ENCODE peak calls at places on chromosomes 1 and 21, in five cellular contexts. G is NT2/D1, L is HepG2, Q is GM12878, Z is H1. F is an unnamed sample.

GRCh38 chr1:202015677-202015952 is 5.2 kb downstream of the ELF3 start:
- DNase-seq in G (no peak), L (no peak), Q (no peak), Z (no peak), F (no peak)

GRCh38 chr21:35139382-35139715 is 90.2 kb upstream of the RUNX1 start:
- DNase-seq in G (no peak), L (no peak), Q (no peak), Z (no peak), F (no peak)

GRCh38 chr1:231233735-231234417 is 7.1 kb upstream of the GNPAT start:
- DNase-seq in G (no peak), L (peak), Q (no peak), Z (no peak), F (no peak)

GRCh38 chr1:42777860-42778259 is 6.9 kb upstream of the TMEM269 start:
- DNase-seq in G (peak), L (peak), Q (no peak), Z (no peak), F (peak)

GRCh38 chr1:14945132-14946010 is 208.2 kb upstream of the TMEM51 start:
- DNase-seq in G (no peak), L (no peak), Q (no peak), Z (no peak), F (no peak)

GRCh38 chr1:236107121-236107907 is 35.0 kb upstream of the GPR137B start:
- DNase-seq in G (no peak), L (no peak), Q (no peak), Z (no peak), F (no peak)

GRCh38 chr1:180530501-180530900 is 28.1 kb upstream of the ACBD6 start:
- DNase-seq in G (no peak), L (peak), Q (no peak), Z (no peak), F (no peak)

GRCh38 chr1:116375884-116376733 is 3.1 kb downstream of the ATP1A1 start:
- DNase-seq in G (peak), L (peak), Q (no peak), Z (no peak), F (peak)

GRCh38 chr1:54955359-54955758 is 25.1 kb upstream of the TMEM61 start:
- DNase-seq in G (no peak), L (no peak), Q (no peak), Z (no peak), F (no peak)

GRCh38 chr1:3265800-3266485 is 188.5 kb upstream of the ARHGEF16 start:
- DNase-seq in G (no peak), L (no peak), Q (no peak), Z (no peak), F (no peak)

GRCh38 chr1:226482975-226483660 is 65.4 kb upstream of the STUM start:
- DNase-seq in G (peak), L (no peak), Q (no peak), Z (no peak), F (no peak)

GRCh38 chr21:46509760-46510159 is 51.1 kb downstream of the DIP2A start:
- DNase-seq in G (no peak), L (peak), Q (no peak), Z (no peak), F (no peak)

GRCh38 chr21:37367758-37368535 is 1.4 kb downstream of the DYRK1A start:
- DNase-seq in G (no peak), L (no peak), Q (no peak), Z (no peak), F (no peak)

GRCh38 chr1:59427155-59427554 is 130.3 kb downstream of the FGGY start:
- DNase-seq in G (no peak), L (no peak), Q (no peak), Z (no peak), F (no peak)

GRCh38 chr1:53878492-53879105 is 11.0 kb downstream of the YIPF1 start:
- DNase-seq in G (peak), L (peak), Q (no peak), Z (no peak), F (peak)

GRCh38 chr1:27388337-27389005 is 4.0 kb upstream of the GPR3 start:
- DNase-seq in G (no peak), L (peak), Q (no peak), Z (no peak), F (peak)

GRCh38 chr1:201614262-201615015 is 75.5 kb downstream of the NAV1 start:
- DNase-seq in G (peak), L (no peak), Q (no peak), Z (no peak), F (peak)

GRCh38 chr1:204447220-204447619 is 35.6 kb upstream of the PPP1R15B start:
- DNase-seq in G (no peak), L (no peak), Q (no peak), Z (no peak), F (no peak)

GRCh38 chr1:207918571-207918970 is 7.6 kb upstream of the CD34 start:
- DNase-seq in G (no peak), L (no peak), Q (no peak), Z (no peak), F (no peak)

GRCh38 chr1:180566495-180566894 is 7.7 kb downstream of the OVAAL start:
- DNase-seq in G (no peak), L (no peak), Q (no peak), Z (no peak), F (no peak)

GRCh38 chr1:55887103-55887712 is 672.0 kb upstream of the USP24 start:
- DNase-seq in G (no peak), L (no peak), Q (no peak), Z (no peak), F (no peak)

GRCh38 chr1:8947127-8947691 is 1.5 kb downstream of the CA6 start:
- DNase-seq in G (no peak), L (peak), Q (no peak), Z (no peak), F (no peak)

GRCh38 chr1:10781137-10781536 is 15.3 kb downstream of the CASZ1 start:
- DNase-seq in G (no peak), L (no peak), Q (no peak), Z (no peak), F (no peak)

GRCh38 chr1:109241841-109242301 is 7.5 kb upstream of the CELSR2 start:
- DNase-seq in G (no peak), L (no peak), Q (no peak), Z (no peak), F (no peak)
- TF ChIP-seq SUZ12 in G (no peak), L (no peak), Q (no peak), Z (no peak), F (no peak)

DNA sequence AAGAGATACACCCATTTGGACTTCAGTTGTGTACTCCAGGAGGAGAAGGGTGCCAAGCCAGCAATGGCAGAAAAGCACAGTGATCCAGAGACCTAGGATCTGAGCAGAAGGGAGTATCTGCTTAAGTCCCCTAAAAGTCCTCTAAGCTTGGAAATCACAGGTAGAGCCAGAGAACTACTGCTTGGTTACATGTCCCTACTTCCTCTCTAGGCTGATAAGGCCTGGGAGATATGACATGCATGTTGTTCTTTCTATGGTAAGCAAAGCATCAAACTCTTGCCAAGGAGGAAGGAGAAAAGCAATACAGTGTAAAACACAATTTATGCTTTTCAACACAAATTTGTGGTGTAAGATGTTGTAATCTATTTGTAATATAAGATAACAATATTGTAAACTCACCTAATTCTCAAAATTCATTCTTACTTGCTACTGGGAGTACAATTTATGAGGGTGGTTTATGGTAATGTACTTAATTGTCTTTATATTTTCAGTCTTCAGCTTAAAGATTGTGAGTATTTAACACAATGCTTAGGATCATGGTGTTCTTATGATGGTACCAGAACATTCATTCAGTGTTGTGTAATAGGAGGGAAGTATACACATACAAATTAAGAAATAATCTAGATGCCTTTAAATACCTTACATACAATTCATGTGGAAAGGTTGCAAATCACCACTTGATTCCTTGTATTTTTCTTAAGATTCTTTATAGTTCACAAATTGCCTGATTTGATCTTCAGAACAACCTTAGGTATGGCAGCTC is 49.1 kb upstream of the GNG12 start:
- DNase-seq in G (no peak), L (no peak), Q (no peak), Z (no peak), F (no peak)
- TF ChIP-seq SUZ12 in G (no peak), L (no peak), Q (no peak), Z (no peak), F (no peak)

DNA sequence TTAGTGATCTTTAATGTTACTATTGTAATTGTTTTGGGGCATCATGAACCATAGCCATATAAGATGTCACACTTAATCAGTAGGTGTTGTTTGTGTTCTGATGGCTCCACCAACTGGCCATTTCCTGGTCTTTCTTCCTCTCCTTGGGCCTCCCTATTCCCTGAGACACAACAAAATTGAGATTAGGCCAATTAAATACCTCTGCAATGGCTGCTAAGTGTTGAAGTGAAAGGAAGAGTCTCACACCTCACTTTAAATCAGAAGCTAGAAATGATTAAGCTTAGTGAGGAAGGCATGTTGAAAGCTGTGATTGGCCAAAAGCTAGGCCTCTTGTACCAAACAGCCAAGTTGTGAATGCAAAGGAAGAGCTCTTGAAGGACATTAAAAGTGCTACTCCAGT is 30.7 kb downstream of the PPP2R5A start:
- DNase-seq in G (peak), L (peak), Q (no peak), Z (peak), F (no peak)
- TF ChIP-seq SUZ12 in G (no peak), L (no peak), Q (no peak), Z (no peak), F (no peak)

GRCh38 chr21:38983560-38983959 is 177.8 kb downstream of the ETS2 start:
- DNase-seq in G (no peak), L (no peak), Q (no peak), Z (no peak), F (no peak)

GRCh38 chr21:38984568-38984967 is 178.8 kb downstream of the ETS2 start:
- DNase-seq in G (no peak), L (no peak), Q (no peak), Z (no peak), F (no peak)

GRCh38 chr21:38985423-38986378 is 180.0 kb downstream of the ETS2 start:
- DNase-seq in G (no peak), L (no peak), Q (peak), Z (no peak), F (peak)

GRCh38 chr21:38986460-38987395 is 181.0 kb downstream of the ETS2 start:
- DNase-seq in G (no peak), L (peak), Q (no peak), Z (no peak), F (no peak)

GRCh38 chr21:38984982-38985422 is 179.3 kb downstream of the ETS2 start:
- DNase-seq in G (no peak), L (no peak), Q (no peak), Z (no peak), F (no peak)
- TF ChIP-seq SUZ12 in G (no peak), L (no peak), Q (no peak), Z (no peak), F (no peak)

F was measured in HEK293T.